ENCODE peak calls at places on chromosomes 16 and 17, in eight cellular contexts. J, W, N, K, Y, A, B and L are unnamed samples.

GRCh38 chr16:88334517-88335149 is 48.1 kb upstream of the ZNF469 start:
- DNase-seq in J (no peak), W (no peak), N (no peak), K (no peak), Y (no peak), A (no peak), B (no peak), L (no peak)

GRCh38 chr16:80144191-80144590 is 396.6 kb upstream of the DYNLRB2 start:
- DNase-seq in J (no peak), W (no peak), N (no peak), K (no peak), Y (no peak), A (no peak), B (no peak), L (no peak)

GRCh38 chr17:17554266-17554665 is 37.2 kb downstream of the PEMT start:
- DNase-seq in J (no peak), W (no peak), N (no peak), K (no peak), Y (no peak), A (no peak), B (no peak), L (no peak)

GRCh38 chr16:85803570-85803969 is 4.1 kb downstream of the COX4I1 start:
- DNase-seq in J (no peak), W (no peak), N (no peak), K (no peak), Y (no peak), A (no peak), B (no peak), L (no peak)

GRCh38 chr16:20944861-20945390 is 44.4 kb downstream of the LYRM1 start:
- DNase-seq in J (no peak), W (no peak), N (no peak), K (peak), Y (no peak), A (no peak), B (no peak), L (no peak)

GRCh38 chr17:1617620-1618174 is 10.9 kb downstream of the SLC43A2 start:
- DNase-seq in J (peak), W (no peak), N (no peak), K (no peak), Y (no peak), A (peak), B (no peak), L (no peak)

GRCh38 chr16:8655184-8655717 is 19.2 kb upstream of the ABAT start:
- DNase-seq in J (no peak), W (no peak), N (peak), K (peak), Y (peak), A (peak), B (no peak), L (peak)

GRCh38 chr16:12119562-12119961 is 143.0 kb downstream of the SNX29 start:
- DNase-seq in J (no peak), W (no peak), N (no peak), K (no peak), Y (no peak), A (no peak), B (no peak), L (no peak)

GRCh38 chr17:37478187-37478586 is 11.5 kb upstream of the DUSP14 start:
- DNase-seq in J (peak), W (no peak), N (no peak), K (no peak), Y (no peak), A (no peak), B (no peak), L (no peak)

GRCh38 chr17:66171172-66171571 is 20.8 kb downstream of the CEP112 start:
- DNase-seq in J (no peak), W (no peak), N (no peak), K (no peak), Y (no peak), A (no peak), B (no peak), L (no peak)

GRCh38 chr17:41680426-41681040 is 8.2 kb upstream of the EIF1 start:
- DNase-seq in J (no peak), W (no peak), N (no peak), K (no peak), Y (no peak), A (no peak), B (no peak), L (peak)

GRCh38 chr17:68248886-68249872 is 1.3 kb downstream of the AMZ2 start:
- DNase-seq in J (no peak), W (no peak), N (no peak), K (peak), Y (no peak), A (no peak), B (no peak), L (no peak)

GRCh38 chr17:80618304-80618703 is 73.7 kb downstream of the RPTOR start:
- DNase-seq in J (no peak), W (no peak), N (no peak), K (no peak), Y (no peak), A (no peak), B (no peak), L (no peak)